ENCODE peak calls at places on chromosomes 16 and 17, in four cellular contexts. R is tibial artery, E is neural crest cell, N is AG10803. Y is an unnamed sample.

GRCh38 chr16:11383481-11384183 is 38.4 kb downstream of the RMI2 start:
- DNase-seq in N (no peak), E (no peak), R (no peak), Y (no peak)

GRCh38 chr16:16045311-16045710 is 95.9 kb downstream of the ABCC1 start:
- DNase-seq in N (no peak), R (no peak), E (no peak), Y (no peak)

GRCh38 chr17:19716108-19717030 is at the start of gene SLC47A2:
- DNase-seq in E (no peak), N (no peak), R (peak), Y (no peak)

GRCh38 chr17:10737168-10737622 is 7.4 kb upstream of the TMEM220 start:
- DNase-seq in R (no peak), N (peak), E (peak), Y (peak)

GRCh38 chr16:82979406-82980111 is 352.8 kb downstream of the CDH13 start:
- DNase-seq in E (no peak), R (no peak), N (no peak), Y (no peak)

GRCh38 chr16:81296631-81297030 is 18.1 kb upstream of the GAN start:
- DNase-seq in E (no peak), N (no peak), R (no peak), Y (no peak)

GRCh38 chr16:27109666-27110523 is 43.2 kb downstream of the C16orf82 start:
- DNase-seq in E (peak), N (peak), R (peak), Y (peak)

GRCh38 chr17:7627250-7628121 is at the start of gene SAT2:
- DNase-seq in R (peak), E (peak), N (peak), Y (peak)

GRCh38 chr17:43308999-43309398 is 75.2 kb upstream of the RNU2-1 start:
- DNase-seq in N (no peak), R (no peak), E (no peak), Y (no peak)

GRCh38 chr16:78443780-78444422 is 344.4 kb downstream of the WWOX start:
- DNase-seq in N (no peak), R (no peak), E (no peak), Y (no peak)

GRCh38 chr17:32826076-32826475 is 50.8 kb downstream of the MYO1D start:
- DNase-seq in N (no peak), E (no peak), R (no peak), Y (no peak)

GRCh38 chr17:77371888-77372443 is 231.2 kb downstream of the SEC14L1 start:
- DNase-seq in N (no peak), R (peak), E (no peak), Y (peak)

GRCh38 chr17:59190806-59191205 is 19.0 kb upstream of the SMG8 start:
- DNase-seq in E (no peak), R (no peak), N (no peak), Y (no peak)

GRCh38 chr17:68662037-68662432 is 60.9 kb upstream of the FAM20A start:
- DNase-seq in N (no peak), R (no peak), E (no peak), Y (no peak)

GRCh38 chr17:40341808-40342574 is 22.5 kb downstream of the GJD3 start:
- DNase-seq in N (peak), E (no peak), R (peak), Y (peak)

GRCh38 chr17:15456486-15456885 is 10.9 kb downstream of the CDRT4 start:
- DNase-seq in R (peak), E (no peak), N (peak), Y (no peak)

GRCh38 chr16:89149386-89149785 is 22.2 kb upstream of the CDH15 start:
- DNase-seq in E (no peak), R (no peak), N (no peak), Y (no peak)

GRCh38 chr17:15977894-15978293 is 21.6 kb downstream of the ZSWIM7 start:
- DNase-seq in N (no peak), E (no peak), R (no peak), Y (no peak)

GRCh38 chr17:6137716-6138502 is 67.7 kb downstream of the WSCD1 start:
- DNase-seq in N (no peak), E (no peak), R (no peak), Y (no peak)

GRCh38 chr17:42221886-42222745 is 27.8 kb upstream of the GHDC start:
- DNase-seq in N (peak), R (no peak), E (peak), Y (peak)

GRCh38 chr16:58027341-58028167 is 2.0 kb downstream of the MMP15 start:
- DNase-seq in R (no peak), N (no peak), E (no peak), Y (no peak)

GRCh38 chr17:3534881-3535252 is 22.7 kb downstream of the TRPV3 start:
- DNase-seq in N (peak), R (no peak), E (no peak), Y (no peak)

GRCh38 chr16:72725643-72726042 is 322.3 kb downstream of the ZFHX3 start:
- DNase-seq in N (no peak), E (no peak), R (no peak), Y (no peak)

GRCh38 chr16:85162478-85163277 is 50.4 kb upstream of the CIBAR2 start:
- DNase-seq in E (no peak), N (peak), R (peak), Y (no peak)

GRCh38 chr17:66466933-66467367 is 164.5 kb downstream of the PRKCA start:
- DNase-seq in R (no peak), E (no peak), N (peak), Y (no peak)

GRCh38 chr16:72689851-72690250 is 358.1 kb downstream of the ZFHX3 start:
- DNase-seq in E (no peak), N (peak), R (no peak), Y (no peak)

GRCh38 chr17:39239640-39240314 is 14.0 kb upstream of the STAC2 start:
- DNase-seq in R (peak), E (no peak), N (no peak), Y (peak)

GRCh38 chr16:89052824-89053724 is 40.6 kb upstream of the ACSF3 start:
- DNase-seq in N (peak), R (no peak), E (no peak), Y (no peak)

GRCh38 chr17:40501499-40501911 is at the start of gene TNS4:
- DNase-seq in N (no peak), R (no peak), E (no peak), Y (no peak)

GRCh38 chr16:35405547-35405946 is 1946.1 kb downstream of the TP53TG3F start:
- DNase-seq in E (no peak), R (no peak), N (no peak), Y (no peak)

GRCh38 chr16:23476289-23476688 is 23.3 kb upstream of the COG7 start:
- DNase-seq in E (no peak), R (no peak), N (no peak), Y (no peak)

GRCh38 chr17:44959821-44960523 is 8.1 kb downstream of the C1QL1 start:
- DNase-seq in R (no peak), E (no peak), N (no peak), Y (no peak)

GRCh38 chr17:80029235-80029974 is 6.3 kb downstream of the TBC1D16 start:
- DNase-seq in R (peak), N (peak), E (no peak), Y (no peak)

GRCh38 chr17:72126575-72127486 is 6.0 kb downstream of the SOX9 start:
- DNase-seq in N (peak), E (no peak), R (no peak), Y (no peak)

GRCh38 chr16:10911267-10911666 is 31.0 kb downstream of the DEXI start:
- DNase-seq in E (no peak), N (no peak), R (no peak), Y (no peak)

DNA sequence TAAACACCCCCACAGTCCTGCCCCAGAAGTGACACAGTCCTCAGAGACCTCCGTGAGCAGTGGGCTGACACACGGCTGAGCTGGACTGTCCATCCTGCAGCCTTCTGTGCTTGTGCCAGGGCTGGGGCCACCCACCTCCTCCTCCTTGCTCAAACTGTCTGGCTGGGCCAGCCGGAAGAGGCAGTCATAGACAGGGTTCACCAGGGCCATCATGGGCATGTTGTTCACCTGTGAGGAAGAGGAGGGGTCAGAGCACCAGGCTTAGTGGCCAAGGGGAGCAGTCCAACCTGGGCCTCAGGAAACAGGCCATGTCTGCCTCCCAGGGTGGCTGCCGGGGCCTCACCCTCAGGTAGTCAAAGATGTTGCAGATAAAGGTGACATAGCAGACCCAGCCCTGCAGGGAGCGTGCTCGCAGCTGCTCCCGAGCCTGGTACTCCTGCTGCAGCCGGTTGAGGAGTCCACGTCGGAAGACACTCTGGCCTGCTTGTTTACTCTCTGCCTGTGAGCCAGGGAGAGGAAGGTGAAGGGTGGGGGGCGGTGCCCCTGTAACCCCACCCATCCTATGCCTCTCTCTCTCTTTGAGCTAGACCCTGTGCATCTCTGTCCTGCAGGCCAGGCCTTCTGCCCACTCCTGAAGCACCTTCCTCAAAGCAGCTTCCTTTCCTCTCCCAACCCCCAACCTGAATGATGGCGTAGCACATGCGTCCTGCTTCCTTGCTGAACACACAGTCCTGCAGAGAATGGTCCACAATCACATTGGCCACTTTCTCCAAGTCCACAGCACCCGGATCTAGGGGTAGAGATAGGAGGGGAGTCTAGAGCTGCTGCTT is 3.4 kb downstream of the MIF4GD start:
- DNase-seq in E (no peak), R (no peak), N (no peak), Y (peak)
- TF ChIP-seq CTCF in E (peak), R (no peak), N (no peak), Y (no peak)

GRCh38 chr16:87189426-87189825 is 127.8 kb downstream of the C16orf95 start:
- DNase-seq in E (no peak), R (no peak), N (no peak), Y (no peak)

GRCh38 chr16:87188104-87188503 is 129.1 kb downstream of the C16orf95 start:
- DNase-seq in R (no peak), N (no peak), E (no peak), Y (no peak)

GRCh38 chr16:87192418-87193073 is 124.6 kb downstream of the C16orf95 start:
- DNase-seq in N (no peak), E (no peak), R (no peak), Y (no peak)

GRCh38 chr16:87186876-87187533 is 130.2 kb downstream of the C16orf95 start:
- DNase-seq in E (no peak), R (no peak), N (no peak), Y (no peak)

GRCh38 chr16:87190288-87191240 is 126.6 kb downstream of the C16orf95 start:
- DNase-seq in E (no peak), N (peak), R (no peak), Y (peak)
- TF ChIP-seq CTCF in E (peak), N (no peak), R (no peak), Y (peak)

GRCh38 chr16:67149276-67150057 is 1.3 kb downstream of the B3GNT9 start:
- DNase-seq in E (no peak), N (no peak), R (no peak), Y (no peak)
- TF ChIP-seq CTCF in E (no peak), N (no peak), R (no peak), Y (peak)

GRCh38 chr17:1577657-1578428 is 15.3 kb upstream of the PITPNA start:
- DNase-seq in E (no peak), N (no peak), R (no peak), Y (no peak)

GRCh38 chr17:1577186-1577585 is 14.6 kb upstream of the PITPNA start:
- DNase-seq in E (no peak), N (peak), R (peak), Y (no peak)

GRCh38 chr17:1576500-1576899 is 13.9 kb upstream of the PITPNA start:
- DNase-seq in E (no peak), N (no peak), R (no peak), Y (no peak)

GRCh38 chr17:1573932-1574696 is 11.5 kb upstream of the PITPNA start:
- DNase-seq in E (peak), R (peak), N (peak), Y (peak)

GRCh38 chr17:1574697-1575471 is 12.3 kb upstream of the PITPNA start:
- DNase-seq in R (no peak), E (no peak), N (no peak), Y (peak)
- TF ChIP-seq CTCF in R (no peak), E (no peak), N (no peak), Y (no peak)

DNA sequence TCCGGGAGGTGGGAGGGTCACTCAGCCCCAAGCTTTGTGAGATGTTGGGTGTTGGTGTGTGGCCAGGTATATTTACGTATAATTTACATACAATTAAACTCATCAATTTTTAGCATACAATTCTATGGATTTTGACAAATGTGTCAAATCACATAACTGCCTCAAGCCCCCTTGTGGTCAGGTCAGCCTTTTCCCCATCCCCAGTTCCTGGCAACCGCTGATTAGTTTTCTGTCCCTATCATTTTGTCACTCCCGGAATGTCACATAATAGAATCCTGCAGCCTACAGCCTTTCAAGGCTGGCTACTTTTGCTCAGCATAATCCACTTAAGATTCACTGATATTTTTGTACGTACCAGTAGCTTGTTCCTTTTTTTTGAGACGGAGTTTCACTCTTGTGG is 19.4 kb upstream of the RAI1 start:
- DNase-seq in N (no peak), R (no peak), E (no peak), Y (no peak)
- TF ChIP-seq CTCF in N (no peak), R (no peak), E (peak), Y (peak)

GRCh38 chr16:21064203-21064602 is 86.4 kb downstream of the DNAH3 start:
- DNase-seq in R (no peak), N (no peak), E (no peak), Y (no peak)

GRCh38 chr16:21057875-21058274 is 92.8 kb downstream of the DNAH3 start:
- DNase-seq in N (no peak), R (no peak), E (no peak), Y (no peak)

GRCh38 chr16:21060027-21060510 is 90.6 kb downstream of the DNAH3 start:
- DNase-seq in R (no peak), N (no peak), E (no peak), Y (no peak)
- TF ChIP-seq CTCF in R (no peak), N (no peak), E (no peak), Y (no peak)

GRCh38 chr17:73201215-73202069 is 8.6 kb downstream of the COG1 start:
- DNase-seq in N (no peak), R (peak), E (no peak), Y (no peak)
- TF ChIP-seq CTCF in N (no peak), R (no peak), E (no peak), Y (no peak)

GRCh38 chr17:62727916-62728672 is 80.0 kb downstream of the MARCHF10 start:
- DNase-seq in N (no peak), E (no peak), R (no peak), Y (no peak)
- TF ChIP-seq CTCF in N (no peak), E (no peak), R (no peak), Y (no peak)

GRCh38 chr17:18042969-18043368 is 3.8 kb downstream of the GID4 start:
- DNase-seq in E (no peak), N (no peak), R (no peak), Y (no peak)

GRCh38 chr17:18041776-18042175 is 2.6 kb downstream of the GID4 start:
- DNase-seq in E (no peak), R (no peak), N (peak), Y (no peak)

GRCh38 chr17:18045691-18046090 is 6.5 kb downstream of the GID4 start:
- DNase-seq in R (no peak), N (no peak), E (no peak), Y (no peak)

GRCh38 chr17:18044609-18045008 is 5.4 kb downstream of the GID4 start:
- DNase-seq in E (no peak), R (no peak), N (no peak), Y (no peak)

DNA sequence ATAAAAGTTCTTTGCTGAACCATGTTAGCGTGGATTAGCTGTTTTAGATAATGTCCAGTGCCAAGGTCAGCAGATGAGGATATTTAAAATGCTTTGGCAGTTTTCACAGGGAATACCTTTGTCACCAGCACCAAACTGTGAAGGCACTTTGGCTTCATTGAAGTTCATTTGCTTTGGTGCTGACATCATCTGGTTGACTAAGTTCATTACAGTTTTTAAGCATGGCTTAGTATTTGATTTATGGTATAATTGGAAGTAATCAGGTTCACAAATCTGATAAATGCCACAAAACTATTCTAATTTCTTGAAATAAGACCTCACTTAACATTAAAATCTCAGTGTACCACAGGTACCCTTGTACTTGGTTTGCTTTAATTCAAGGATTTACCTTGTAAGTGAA is 4.3 kb downstream of the GID4 start:
- DNase-seq in N (no peak), E (no peak), R (no peak), Y (no peak)
- TF ChIP-seq CTCF in N (peak), E (peak), R (no peak), Y (no peak)

GRCh38 chr16:66484453-66485213 is 57.5 kb downstream of the BEAN1 start:
- DNase-seq in N (no peak), E (no peak), R (peak), Y (no peak)
- TF ChIP-seq CTCF in N (peak), E (no peak), R (no peak), Y (no peak)